ENCODE peak calls at places on chromosomes 13 and 19, in seven cellular contexts. N, T, M, W, X, Z and B are unnamed samples.

GRCh38 chr19:31349160-31349881 is at the start of gene TSHZ3:
- DNase-seq in N (peak; percentile 43), T (peak; percentile 94), X (peak; percentile 84), W (peak; percentile 83), Z (no peak), M (peak; percentile 72), B (no peak)

GRCh38 chr13:93290503-93290902 is 63.9 kb downstream of the GPC6 start:
- DNase-seq in N (no peak), T (peak; percentile 77), W (no peak), X (no peak), Z (no peak), M (no peak), B (no peak)

GRCh38 chr13:21050288-21051197 is 10.8 kb downstream of the LATS2 start:
- DNase-seq in N (no peak), X (no peak), M (no peak), Z (no peak), W (no peak), T (peak; percentile 39), B (no peak)

GRCh38 chr19:47132522-47132852 is 1.9 kb downstream of the SAE1 start:
- DNase-seq in N (no peak), T (no peak), W (no peak), X (no peak), Z (no peak), M (no peak), B (peak; percentile 48)

GRCh38 chr19:54390942-54391577 is 24.2 kb upstream of the TTYH1 start:
- DNase-seq in T (peak; percentile 81), X (peak; percentile 30), M (peak; percentile 40), Z (peak; percentile 24), N (peak; percentile 82), W (peak; percentile 93), B (peak; percentile 75)

GRCh38 chr19:53237114-53237777 is 17.4 kb downstream of the ZNF677 start:
- DNase-seq in T (no peak), N (no peak), M (no peak), Z (no peak), X (no peak), W (no peak), B (no peak)

GRCh38 chr13:32403108-32403507 is 24.8 kb downstream of the N4BP2L1 start:
- DNase-seq in N (no peak), T (no peak), W (no peak), Z (no peak), X (no peak), M (no peak), B (no peak)

GRCh38 chr19:35519291-35519690 is 5.8 kb upstream of the DMKN start:
- DNase-seq in Z (no peak), T (peak; percentile 21), W (no peak), M (no peak), X (peak; percentile 53), N (no peak), B (peak; percentile 35)

GRCh38 chr13:85266771-85267170 is 532.4 kb downstream of the SLITRK6 start:
- DNase-seq in Z (no peak), T (peak; percentile 40), N (no peak), W (peak; percentile 16), M (no peak), X (no peak), B (no peak)

GRCh38 chr19:10699650-10700335 is 1.4 kb upstream of the QTRT1 start:
- DNase-seq in Z (peak; percentile 68), W (peak; percentile 70), N (peak; percentile 61), X (peak; percentile 27), T (peak; percentile 79), M (peak; percentile 70), B (peak; percentile 47)

GRCh38 chr19:14118165-14119051 is 846 bp upstream of the PRKACA start:
- DNase-seq in Z (peak; percentile 86), M (peak; percentile 73), W (peak; percentile 33), N (no peak), T (peak; percentile 78), X (peak; percentile 85), B (no peak)

GRCh38 chr19:39934584-39935233 is at the start of gene FCGBP:
- DNase-seq in N (no peak), X (no peak), M (peak; percentile 87), T (no peak), W (no peak), Z (no peak), B (no peak)

GRCh38 chr19:49173198-49173597 is 15.6 kb downstream of the TRPM4 start:
- DNase-seq in X (no peak), Z (no peak), T (no peak), M (no peak), N (no peak), W (no peak), B (no peak)
- TF ChIP-seq CTCF in X (no peak), Z (no peak), T (no peak), M (no peak), N (no peak), W (no peak), B (no peak)

GRCh38 chr13:110921695-110922094 is 6.8 kb upstream of the ANKRD10 start:
- DNase-seq in W (peak; percentile 55), T (no peak), Z (no peak), M (no peak), X (no peak), N (no peak), B (no peak)

GRCh38 chr13:110923086-110923485 is 8.2 kb upstream of the ANKRD10 start:
- DNase-seq in N (no peak), M (no peak), Z (no peak), W (no peak), T (no peak), X (no peak), B (no peak)

GRCh38 chr13:110921209-110921608 is 6.3 kb upstream of the ANKRD10 start:
- DNase-seq in N (no peak), Z (no peak), M (no peak), T (no peak), W (no peak), X (no peak), B (no peak)

GRCh38 chr13:110922506-110922905 is 7.6 kb upstream of the ANKRD10 start:
- DNase-seq in N (no peak), Z (no peak), M (no peak), W (no peak), X (no peak), T (no peak), B (no peak)

GRCh38 chr13:110920038-110920437 is 5.2 kb upstream of the ANKRD10 start:
- DNase-seq in T (no peak), W (no peak), M (no peak), X (no peak), Z (no peak), N (no peak), B (no peak)
- TF ChIP-seq CTCF in T (no peak), W (no peak), M (no peak), X (no peak), Z (no peak), N (no peak), B (no peak)

GRCh38 chr19:6861683-6862286 is 25.6 kb upstream of the ADGRE1 start:
- DNase-seq in W (no peak), Z (no peak), N (no peak), X (no peak), T (no peak), M (no peak), B (no peak)

GRCh38 chr19:6865849-6866248 is 21.5 kb upstream of the ADGRE1 start:
- DNase-seq in M (no peak), N (no peak), X (no peak), W (no peak), Z (no peak), T (no peak), B (no peak)

GRCh38 chr19:6868341-6868740 is 19.0 kb upstream of the ADGRE1 start:
- DNase-seq in W (no peak), M (no peak), Z (peak; percentile 23), X (no peak), T (no peak), N (no peak), B (no peak)

GRCh38 chr19:6866646-6867255 is 20.6 kb upstream of the ADGRE1 start:
- DNase-seq in T (no peak), Z (no peak), M (peak; percentile 47), N (no peak), X (no peak), W (no peak), B (no peak)

GRCh38 chr19:6862673-6863078 is 24.7 kb upstream of the ADGRE1 start:
- DNase-seq in W (peak; percentile 89), Z (peak; percentile 81), X (peak; percentile 74), T (peak; percentile 85), M (peak; percentile 87), N (peak; percentile 81), B (peak; percentile 85)
- TF ChIP-seq CTCF in W (peak; percentile 91), Z (peak; percentile 77), X (peak; percentile 87), T (peak; percentile 93), M (peak; percentile 80), N (peak; percentile 85), B (peak; percentile 75)

GRCh38 chr13:111076156-111077013 is 38.7 kb upstream of the ARHGEF7 start:
- DNase-seq in T (no peak), W (no peak), Z (no peak), M (no peak), X (no peak), N (no peak), B (peak; percentile 1)
- TF ChIP-seq CTCF in T (no peak), W (peak; percentile 9), Z (no peak), M (no peak), X (no peak), N (no peak), B (no peak)

GRCh38 chr13:38866649-38867048 is 124.0 kb downstream of the STOML3 start:
- DNase-seq in W (no peak), X (no peak), N (no peak), T (peak; percentile 44), Z (no peak), M (no peak), B (no peak)
- TF ChIP-seq CTCF in W (no peak), X (no peak), N (no peak), T (peak; percentile 5), Z (peak; percentile 37), M (no peak), B (no peak)